ENCODE peak calls at places on chromosomes 6 and 20, in ten cellular contexts. L is Caco-2; F is tibial artery; Q is fibroblast of lung; K is neuronal stem cell; D is lower lobe of right lung; H is CD8-positive, alpha-beta memory T cell; J is astrocyte; X is right cardiac atrium; B is left lung. P is an unnamed sample. For H3K27me3 and H3K9me3, the result is how much of the 10 kb centered on the place peaks cover.

GRCh38 chr20:6769953-6770831 is 2.7 kb downstream of the BMP2 start:
- DNase-seq in J (peak), L (peak), H (no peak), F (peak), D (peak), Q (peak), X (peak), B (peak), K (peak), P (peak)

GRCh38 chr20:5039255-5039657 is 37.9 kb upstream of the SLC23A2 start:
- DNase-seq in Q (no peak), D (no peak), H (peak), L (no peak), X (no peak), K (no peak), F (no peak), J (no peak), B (no peak), P (no peak)

GRCh38 chr6:40620546-40620945 is 33.4 kb upstream of the LRFN2 start:
- DNase-seq in F (no peak), Q (no peak), K (no peak), J (no peak), L (no peak), D (no peak), X (no peak), H (no peak), B (no peak), P (no peak)

GRCh38 chr20:1283522-1284210 is 17.6 kb downstream of the SNPH start:
- DNase-seq in L (peak), H (no peak), X (no peak), F (no peak), K (no peak), Q (no peak), D (no peak), B (no peak), J (no peak), P (no peak)

GRCh38 chr6:53209681-53210080 is 61.0 kb upstream of the GCM1 start:
- DNase-seq in H (no peak), K (no peak), D (no peak), B (no peak), X (no peak), J (no peak), Q (no peak), F (no peak), L (no peak), P (no peak)

GRCh38 chr6:5090603-5091002 is 5.5 kb downstream of the PPP1R3G start:
- DNase-seq in K (no peak), F (no peak), B (no peak), L (no peak), X (no peak), J (no peak), Q (peak), D (no peak), H (no peak), P (no peak)

GRCh38 chr20:38790210-38791053 is 15.1 kb upstream of the PPP1R16B start:
- DNase-seq in B (no peak), K (no peak), Q (peak), J (peak), D (no peak), F (no peak), L (peak), H (peak), X (no peak), P (no peak)

GRCh38 chr6:119483936-119484335 is 134.4 kb upstream of the MAN1A1 start:
- DNase-seq in X (no peak), Q (no peak), D (no peak), F (no peak), L (no peak), K (no peak), B (no peak), H (no peak), J (no peak), P (no peak)

GRCh38 chr6:101444717-101445116 is 51.2 kb downstream of the GRIK2 start:
- DNase-seq in Q (no peak), K (no peak), L (no peak), F (no peak), X (no peak), J (no peak), D (no peak), H (no peak), B (no peak), P (no peak)

GRCh38 chr20:46701057-46701456 is 8.4 kb upstream of the SLC2A10 start:
- DNase-seq in H (no peak), L (no peak), Q (no peak), K (no peak), X (no peak), J (no peak), D (no peak), B (no peak), F (no peak), P (no peak)

GRCh38 chr20:41436679-41437078 is 70.1 kb upstream of the EMILIN3 start:
- DNase-seq in J (peak), B (no peak), L (no peak), F (no peak), Q (peak), X (no peak), H (no peak), K (no peak), D (no peak), P (no peak)

GRCh38 chr6:53737746-53738145 is 57.1 kb upstream of the LRRC1 start:
- DNase-seq in X (no peak), D (no peak), H (no peak), J (no peak), B (no peak), Q (no peak), L (no peak), F (no peak), K (no peak), P (no peak)

GRCh38 chr20:45347297-45347935 is 808 bp downstream of the SDC4 start:
- DNase-seq in F (peak), X (peak), Q (peak), L (no peak), H (no peak), D (no peak), K (no peak), B (no peak), J (no peak), P (no peak)

GRCh38 chr6:142721213-142721920 is 223.6 kb downstream of the HIVEP2 start:
- DNase-seq in D (no peak), J (no peak), X (no peak), K (no peak), L (no peak), Q (no peak), B (no peak), H (no peak), F (no peak), P (no peak)

GRCh38 chr6:36758516-36759176 is 61.0 kb downstream of the RAB44 start:
- DNase-seq in J (no peak), H (no peak), Q (no peak), L (no peak), F (no peak), B (no peak), X (no peak), K (no peak), D (no peak), P (no peak)

DNA sequence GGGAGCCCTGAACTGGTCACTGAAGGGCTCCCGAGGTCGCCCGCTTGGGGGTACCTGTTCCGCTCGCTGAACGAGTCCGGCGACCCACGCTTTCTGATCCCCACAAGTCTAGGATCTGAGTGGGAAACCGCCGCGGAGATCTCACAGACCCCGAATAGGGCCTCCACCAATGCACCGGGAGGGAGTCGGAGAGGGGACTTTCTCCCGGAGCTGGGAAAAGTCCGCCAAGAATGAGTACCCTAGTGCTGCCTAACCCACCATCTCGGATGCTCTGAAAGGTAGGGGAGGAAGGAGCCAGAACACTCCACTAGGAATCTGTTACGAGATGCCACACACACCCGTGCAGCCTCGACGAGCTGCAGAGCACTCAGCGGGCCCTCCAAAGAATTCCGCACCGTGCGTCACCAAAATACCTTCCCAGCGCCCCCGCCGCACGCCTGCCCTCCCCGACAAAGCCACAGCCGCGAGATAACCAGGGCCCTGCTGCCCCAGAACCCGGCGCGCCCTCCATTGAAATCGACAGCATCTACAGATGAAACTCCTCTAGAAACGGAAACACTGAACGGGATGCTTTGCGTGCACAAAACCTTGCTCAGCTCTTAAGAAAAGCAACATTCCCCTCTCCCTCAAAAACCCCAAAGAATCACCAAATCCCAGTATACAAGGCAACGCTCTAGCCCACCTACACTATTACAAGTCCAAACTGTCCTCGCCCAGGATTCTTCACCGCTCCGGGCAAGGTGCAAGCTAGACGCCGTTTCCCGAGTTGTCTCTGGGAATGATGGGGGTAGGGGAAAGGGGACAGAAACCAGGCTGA is 686 bp downstream of the COL12A1 start:
- DNase-seq in Q (peak), J (peak), B (peak), X (peak), F (peak), D (peak), H (no peak), L (peak), K (peak), P (no peak)
- H3K27me3 ChIP-seq in Q (under half), J (under half), B (half or more), X (under half), F (under half), D (half or more), H (under half), L (under half), K (half or more), P (under half)

DNA sequence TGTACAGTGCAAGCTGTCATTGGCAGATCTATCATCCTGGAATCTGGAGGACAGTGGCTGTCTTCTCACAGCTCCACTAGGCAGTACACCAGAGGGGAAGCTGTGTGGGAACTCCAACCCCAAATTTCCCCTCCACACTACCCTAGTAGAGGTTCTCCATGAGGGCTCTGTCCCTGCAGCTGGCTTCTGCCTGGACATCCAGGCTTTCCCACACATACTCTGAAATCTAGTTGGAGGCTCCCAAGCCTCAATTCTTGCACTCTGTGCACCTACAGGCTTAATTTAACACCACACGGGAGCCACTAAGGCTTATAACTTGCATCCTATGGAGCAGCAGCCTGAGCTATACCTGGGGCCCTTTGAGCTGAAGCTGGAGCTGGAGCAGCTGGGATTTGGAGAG is 43.0 kb upstream of the TRIM39 start:
- DNase-seq in J (peak), X (no peak), H (no peak), B (no peak), Q (no peak), D (no peak), F (no peak), K (no peak), L (peak), P (no peak)
- H3K9me3 ChIP-seq in J (under half), X (under half), H (half or more), B (under half), Q (under half), D (half or more), F (half or more), K (under half), L (under half), P (half or more)

GRCh38 chr6:149714442-149714841 is 3.5 kb downstream of the LATS1 start:
- DNase-seq in K (no peak), J (no peak), Q (no peak), D (no peak), B (no peak), L (no peak), H (no peak), F (no peak), X (no peak), P (no peak)
- H3K27me3 ChIP-seq in K (under half), J (under half), Q (under half), D (under half), B (under half), L (under half), H (under half), F (under half), X (under half), P (under half)

GRCh38 chr20:56208121-56208520 is 40.4 kb upstream of the MC3R start:
- DNase-seq in H (no peak), B (no peak), K (no peak), F (no peak), X (no peak), D (no peak), L (no peak), Q (no peak), J (no peak), P (no peak)

GRCh38 chr20:56211051-56211450 is 37.5 kb upstream of the MC3R start:
- DNase-seq in B (no peak), X (no peak), D (no peak), F (no peak), J (no peak), Q (no peak), L (no peak), H (no peak), K (no peak), P (no peak)

GRCh38 chr20:56205350-56205749 is 43.2 kb upstream of the MC3R start:
- DNase-seq in J (no peak), L (no peak), K (no peak), H (no peak), B (no peak), D (no peak), F (no peak), Q (no peak), X (no peak), P (no peak)

GRCh38 chr20:56204206-56204605 is 44.3 kb upstream of the MC3R start:
- DNase-seq in X (no peak), D (no peak), L (no peak), B (no peak), J (no peak), F (no peak), Q (no peak), K (no peak), H (no peak), P (no peak)

DNA sequence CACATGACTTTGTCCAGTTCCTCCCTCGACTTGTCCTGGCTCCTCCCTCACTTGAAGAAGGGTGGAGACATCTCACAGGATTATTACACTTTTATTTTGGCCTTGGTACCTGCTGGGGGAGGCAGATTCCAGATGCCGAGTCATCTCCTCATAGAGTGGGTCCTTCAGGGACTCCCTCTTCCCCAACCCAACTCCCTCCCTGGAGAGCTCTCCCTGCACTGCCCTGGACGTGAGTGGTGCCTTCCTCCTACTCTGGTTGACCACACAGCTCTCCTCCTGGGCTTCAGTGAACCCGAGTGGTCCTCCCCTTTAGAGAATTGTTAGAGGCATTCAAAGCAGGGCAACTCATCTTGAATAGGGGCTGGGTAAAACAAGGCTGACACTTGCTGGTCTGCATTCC is 40.9 kb upstream of the MC3R start:
- DNase-seq in F (no peak), H (no peak), L (no peak), K (no peak), X (no peak), B (no peak), D (no peak), Q (no peak), J (no peak), P (no peak)
- H3K9me3 ChIP-seq in F (under half), H (under half), L (under half), K (under half), X (under half), B (under half), D (under half), Q (under half), J (under half), P (under half)

DNA sequence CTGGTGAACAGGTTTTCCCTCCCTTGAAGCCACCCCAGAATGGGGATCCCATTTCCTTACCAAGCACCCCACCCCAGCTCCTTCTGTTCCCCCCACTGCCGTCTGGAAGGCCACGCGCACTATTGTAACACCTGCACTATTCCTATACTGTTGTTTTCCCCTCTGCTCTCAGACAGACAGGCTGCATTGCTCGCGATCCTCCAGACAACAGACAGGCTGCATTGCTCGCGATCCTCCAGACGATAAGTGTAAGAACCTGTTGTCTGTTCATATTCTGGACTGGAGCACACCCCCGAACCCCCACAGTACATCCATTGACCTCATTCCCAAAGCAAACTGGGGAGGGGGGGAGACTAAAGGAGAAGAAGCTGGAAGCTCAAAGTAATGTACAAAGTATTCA is 72.7 kb downstream of the LY86 start:
- DNase-seq in K (no peak), H (no peak), J (no peak), B (no peak), L (no peak), D (no peak), Q (no peak), F (no peak), X (no peak), P (no peak)
- H3K27me3 ChIP-seq in K (under half), H (under half), J (under half), B (under half), L (under half), D (under half), Q (under half), F (under half), X (under half), P (under half)

DNA sequence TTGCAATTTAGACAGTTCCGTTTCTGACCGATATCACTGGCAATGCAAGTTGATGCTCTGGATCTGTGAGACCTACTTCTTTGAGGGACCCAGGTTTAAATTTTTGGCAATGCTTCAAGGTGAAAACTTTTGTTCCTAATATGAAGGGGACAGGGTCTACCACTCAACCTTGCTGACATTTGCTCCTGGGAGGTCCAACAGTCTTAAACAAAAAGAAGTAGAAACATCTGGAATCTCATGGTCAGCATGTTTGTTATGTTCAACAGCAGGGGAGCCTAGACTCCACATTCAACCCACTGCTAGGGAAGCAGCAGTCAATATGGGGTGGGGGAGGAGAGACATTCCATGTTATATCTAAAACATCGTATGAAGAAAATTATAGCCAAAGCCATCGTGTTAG is 196.4 kb downstream of the SIM1 start:
- DNase-seq in F (no peak), K (no peak), X (no peak), L (no peak), J (no peak), Q (no peak), H (no peak), B (no peak), D (no peak), P (no peak)
- H3K9me3 ChIP-seq in F (under half), K (under half), X (under half), L (under half), J (under half), Q (under half), H (under half), B (under half), D (under half), P (under half)

GRCh38 chr20:49377326-49377725 is 99.5 kb upstream of the ZNFX1 start:
- DNase-seq in D (no peak), H (no peak), J (no peak), Q (no peak), B (no peak), X (no peak), L (no peak), K (no peak), F (no peak), P (no peak)

GRCh38 chr20:49368596-49368995 is 90.7 kb upstream of the ZNFX1 start:
- DNase-seq in J (no peak), F (no peak), H (no peak), Q (no peak), D (no peak), X (no peak), K (no peak), B (no peak), L (no peak), P (no peak)

GRCh38 chr20:49375170-49375569 is 97.3 kb upstream of the ZNFX1 start:
- DNase-seq in K (no peak), F (no peak), D (no peak), B (no peak), J (no peak), Q (no peak), X (no peak), L (no peak), H (no peak), P (no peak)

GRCh38 chr20:49367113-49367512 is 89.3 kb upstream of the ZNFX1 start:
- DNase-seq in B (no peak), K (no peak), H (no peak), Q (no peak), L (no peak), F (no peak), J (no peak), D (no peak), X (no peak), P (no peak)

GRCh38 chr20:49372095-49372734 is 94.4 kb upstream of the ZNFX1 start:
- DNase-seq in L (no peak), K (no peak), X (no peak), H (no peak), F (no peak), D (no peak), J (no peak), B (no peak), Q (no peak), P (no peak)
- H3K27me3 ChIP-seq in L (under half), K (under half), X (under half), H (under half), F (under half), D (under half), J (under half), B (under half), Q (under half), P (under half)

DNA sequence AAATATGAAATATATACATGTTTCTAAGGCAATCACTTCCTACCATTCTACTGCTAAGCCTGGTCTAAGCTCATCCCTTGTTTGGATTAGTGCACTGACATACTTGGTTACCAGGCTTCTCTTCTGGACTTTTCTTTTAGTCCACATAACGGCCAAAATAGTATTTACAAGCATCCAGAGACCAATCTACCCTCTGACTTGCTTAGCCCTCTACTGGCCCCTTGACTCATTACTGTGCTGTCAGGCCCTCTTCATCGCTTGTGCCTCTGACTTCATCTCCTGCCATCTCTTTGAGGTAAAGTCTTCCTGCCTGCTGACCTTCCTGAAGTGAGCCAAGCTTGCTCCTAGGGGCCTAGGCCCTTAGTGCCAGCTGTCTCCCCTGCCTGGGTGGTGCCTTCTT is 35.1 kb downstream of the TULP4 start:
- DNase-seq in X (no peak), H (no peak), B (no peak), D (no peak), F (no peak), L (no peak), Q (no peak), J (no peak), K (no peak), P (no peak)
- H3K9me3 ChIP-seq in X (under half), H (under half), B (under half), D (under half), F (under half), L (under half), Q (under half), J (under half), K (under half), P (under half)

P was measured in ascending aorta.